ENCODE peak calls at places on chromosomes 3 and 15, in four cellular contexts. B is Panc1, G is AG04450, P is GM23338. R is an unnamed sample.

GRCh38 chr3:8506611-8507061 is 5.0 kb downstream of the LMCD1 start:
- DNase-seq in G (no peak), P (no peak), B (no peak), R (no peak)

GRCh38 chr3:59456852-59457485 is 407.1 kb upstream of the CFAP20DC start:
- DNase-seq in P (no peak), G (no peak), B (no peak), R (no peak)

GRCh38 chr3:55242921-55243320 is 244.2 kb downstream of the WNT5A start:
- DNase-seq in G (no peak), B (no peak), P (peak), R (no peak)

GRCh38 chr3:177345049-177345972 is 148.0 kb upstream of the TBL1XR1 start:
- DNase-seq in B (peak), P (peak), G (peak), R (peak)

GRCh38 chr3:38658886-38659285 is 9.4 kb upstream of the SCN5A start:
- DNase-seq in G (no peak), P (no peak), B (no peak), R (no peak)

GRCh38 chr3:155494332-155494731 is 200.8 kb upstream of the STRIT1 start:
- DNase-seq in P (no peak), B (no peak), G (no peak), R (no peak)

GRCh38 chr3:134337071-134337482 is 37.2 kb downstream of the AMOTL2 start:
- DNase-seq in P (no peak), B (no peak), G (no peak), R (no peak)

GRCh38 chr15:80010131-80010673 is 39.2 kb upstream of the BCL2A1 start:
- DNase-seq in G (no peak), P (no peak), B (no peak), R (no peak)

GRCh38 chr15:63277044-63277892 is at the start of gene APH1B:
- DNase-seq in G (no peak), B (no peak), P (peak), R (no peak)

GRCh38 chr3:130787422-130788068 is 40.9 kb upstream of the PIK3R4 start:
- DNase-seq in P (no peak), G (no peak), B (no peak), R (no peak)

GRCh38 chr3:187841552-187841951 is 96.3 kb upstream of the BCL6 start:
- DNase-seq in B (no peak), P (no peak), G (no peak), R (no peak)

GRCh38 chr3:173398111-173398479 is 551 bp downstream of the NLGN1 start:
- DNase-seq in B (no peak), G (no peak), P (peak), R (peak)

GRCh38 chr3:88061749-88062148 is 2.7 kb downstream of the ZNF654 start:
- DNase-seq in G (no peak), P (no peak), B (no peak), R (no peak)

GRCh38 chr3:58633157-58633865 is 33.3 kb downstream of the FAM3D start:
- DNase-seq in B (no peak), G (no peak), P (no peak), R (no peak)

GRCh38 chr3:143135150-143135549 is 15.6 kb downstream of the CHST2 start:
- DNase-seq in B (no peak), G (peak), P (no peak), R (peak)

GRCh38 chr3:155548194-155548593 is 196.7 kb downstream of the PLCH1 start:
- DNase-seq in G (no peak), B (no peak), P (peak), R (no peak)

GRCh38 chr15:39167114-39168058 is 413.5 kb upstream of the THBS1 start:
- DNase-seq in P (no peak), B (no peak), G (no peak), R (no peak)

GRCh38 chr3:32934150-32934742 is 17.2 kb upstream of the CCR4 start:
- DNase-seq in B (no peak), P (peak), G (no peak), R (peak)

GRCh38 chr3:42547401-42547945 is 34.3 kb downstream of the SEC22C start:
- DNase-seq in B (peak), G (peak), P (peak), R (no peak)

GRCh38 chr3:139639662-139640061 is 38.1 kb downstream of the NMNAT3 start:
- DNase-seq in P (no peak), G (no peak), B (no peak), R (no peak)

GRCh38 chr3:49276475-49277356 is at the start of gene C3orf62:
- DNase-seq in G (peak), B (no peak), P (peak), R (no peak)

GRCh38 chr15:45747426-45747825 is 112.6 kb downstream of the SQOR start:
- DNase-seq in P (no peak), G (no peak), B (no peak), R (no peak)

GRCh38 chr3:108215876-108216275 is 6.3 kb downstream of the IFT57 start:
- DNase-seq in P (no peak), B (no peak), G (no peak), R (no peak)

DNA sequence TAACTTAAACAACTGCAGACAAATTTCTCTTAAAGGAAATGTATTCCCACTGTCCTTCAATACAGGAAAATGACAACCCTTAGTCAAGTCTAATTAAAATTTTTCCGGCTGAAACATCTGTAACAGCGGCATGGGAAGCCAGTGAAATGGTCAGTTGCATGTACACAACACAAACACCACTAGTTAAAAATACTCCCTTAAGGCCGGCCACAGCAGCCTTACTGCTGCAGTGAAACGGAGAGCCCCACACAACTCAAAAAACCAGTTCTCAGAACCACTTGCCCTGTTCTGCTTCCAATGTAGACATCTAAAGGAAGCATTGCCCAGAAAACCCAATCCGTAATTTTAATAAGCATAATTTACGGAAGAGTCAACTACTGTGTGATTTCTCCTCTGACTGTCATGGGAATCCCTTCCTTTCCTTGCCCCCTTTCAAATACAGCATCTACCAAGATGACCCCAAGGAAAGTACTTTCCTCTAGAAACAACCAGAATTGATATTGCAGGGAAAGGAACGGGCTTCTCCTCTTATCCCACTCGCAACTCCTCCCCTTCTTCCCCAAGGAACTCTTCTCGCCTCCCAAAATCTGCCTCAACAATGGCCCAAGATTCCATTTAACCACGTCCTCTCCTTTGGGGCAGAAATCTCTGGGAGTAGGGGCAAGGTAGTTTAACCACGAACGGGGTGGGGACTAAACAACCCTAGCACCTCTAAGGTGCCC is 1.6 kb downstream of the FBN1 start:
- DNase-seq in B (no peak), G (no peak), P (no peak), R (no peak)
- H3K4me3 ChIP-seq in B (no peak), G (peak), P (peak), R (peak)

DNA sequence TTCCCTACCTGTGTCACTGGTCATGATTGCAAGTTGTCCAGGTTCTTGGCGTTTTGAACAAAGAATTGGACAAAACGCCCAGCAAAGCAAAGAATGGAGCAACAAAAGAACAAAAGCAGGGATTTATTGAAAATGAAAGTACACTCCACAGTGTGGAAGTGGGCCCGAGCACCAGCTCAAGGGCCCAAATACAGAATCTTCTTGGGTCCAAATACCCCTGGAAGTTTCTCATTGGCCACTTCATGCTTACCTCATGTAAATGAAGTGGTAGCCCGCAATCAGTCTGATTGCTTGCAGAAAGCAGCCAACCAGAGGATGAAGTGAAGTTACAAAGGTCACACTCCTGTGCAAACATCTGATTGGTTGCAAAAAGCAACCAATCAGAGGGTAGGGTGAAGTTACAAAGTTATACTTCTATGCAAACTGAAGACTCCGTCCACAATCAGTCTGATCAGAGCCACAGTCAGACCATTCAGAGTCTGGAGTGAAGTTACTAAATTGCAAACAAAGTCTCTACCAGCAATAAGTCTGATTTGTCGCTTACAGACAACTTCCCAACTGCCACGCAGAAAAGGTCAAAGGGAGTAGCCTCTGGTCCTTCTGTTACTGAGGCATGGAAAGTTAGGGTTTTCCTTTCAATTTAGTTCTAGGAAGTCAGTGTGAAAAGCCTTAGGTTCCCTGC is 8.3 kb upstream of the TM4SF1 start:
- DNase-seq in G (no peak), B (no peak), P (no peak), R (no peak)
- H3K4me3 ChIP-seq in G (no peak), B (peak), P (no peak), R (no peak)

GRCh38 chr15:37105795-37106333 is 5.5 kb upstream of the MEIS2 start:
- DNase-seq in P (no peak), B (no peak), G (no peak), R (no peak)

GRCh38 chr15:37107754-37108724 is 7.7 kb upstream of the MEIS2 start:
- DNase-seq in P (no peak), G (no peak), B (no peak), R (no peak)

GRCh38 chr15:37104413-37105392 is 4.4 kb upstream of the MEIS2 start:
- DNase-seq in G (no peak), P (no peak), B (no peak), R (no peak)

GRCh38 chr15:37107071-37107753 is 6.9 kb upstream of the MEIS2 start:
- DNase-seq in P (peak), G (no peak), B (no peak), R (no peak)

GRCh38 chr15:37106490-37107001 is 6.2 kb upstream of the MEIS2 start:
- DNase-seq in G (no peak), B (no peak), P (peak), R (no peak)
- H3K4me3 ChIP-seq in G (peak), B (no peak), P (peak), R (peak)

GRCh38 chr15:70033109-70033508 is 64.6 kb downstream of the TLE3 start:
- DNase-seq in G (no peak), P (no peak), B (no peak), R (no peak)
- H3K4me3 ChIP-seq in G (no peak), P (no peak), B (no peak), R (no peak)

GRCh38 chr3:186618318-186618938 is 5.6 kb downstream of the AHSG start:
- DNase-seq in P (no peak), B (no peak), G (no peak), R (no peak)

GRCh38 chr3:186614597-186615483 is 2.0 kb downstream of the AHSG start:
- DNase-seq in G (peak), B (peak), P (peak), R (peak)

GRCh38 chr3:186616299-186616617 is 3.4 kb downstream of the AHSG start:
- DNase-seq in P (no peak), G (no peak), B (no peak), R (no peak)

GRCh38 chr3:186619787-186620212 is 6.9 kb downstream of the AHSG start:
- DNase-seq in P (no peak), B (no peak), G (no peak), R (no peak)

GRCh38 chr3:186617038-186617934 is 4.4 kb downstream of the AHSG start:
- DNase-seq in B (peak), P (peak), G (peak), R (peak)
- H3K4me3 ChIP-seq in B (peak), P (peak), G (peak), R (peak)